ENCODE peak calls at places on chromosomes 4 and X, in five cellular contexts. O is GM23338, P is sigmoid colon, U is neural progenitor cell, C is transverse colon. I is an unnamed sample.

GRCh38 chr4:140497776-140498636 is at the start of gene MGAT4D:
- DNase-seq in P (no peak), O (peak), C (peak), U (peak), I (peak)

GRCh38 chrX:111728096-111728495 is 47.1 kb downstream of the ALG13 start:
- DNase-seq in O (no peak), P (no peak), U (no peak), C (no peak), I (no peak)

GRCh38 chr4:155974957-155975356 is 21.3 kb upstream of the CTSO start:
- DNase-seq in P (no peak), O (no peak), C (no peak), U (no peak), I (no peak)

GRCh38 chr4:162685401-162685800 is 481.3 kb downstream of the NAF1 start:
- DNase-seq in U (no peak), O (no peak), C (no peak), P (no peak), I (no peak)

GRCh38 chr4:42615131-42615776 is 41.7 kb downstream of the ATP8A1 start:
- DNase-seq in O (no peak), C (no peak), P (no peak), U (no peak), I (no peak)

GRCh38 chr4:139017861-139018260 is 2.3 kb downstream of the NOCT start:
- DNase-seq in C (no peak), U (no peak), O (no peak), P (no peak), I (no peak)

GRCh38 chr4:107913283-107913899 is 18.0 kb upstream of the CYP2U1 start:
- DNase-seq in O (peak), U (peak), P (no peak), C (peak), I (no peak)

GRCh38 chr4:147976341-147976928 is 244.5 kb downstream of the ARHGAP10 start:
- DNase-seq in O (no peak), P (no peak), U (no peak), C (no peak), I (no peak)

GRCh38 chr4:153545822-153546221 is 79.7 kb downstream of the TMEM131L start:
- DNase-seq in O (no peak), P (no peak), U (no peak), C (no peak), I (no peak)

GRCh38 chrX:15418707-15419181 is 34.5 kb upstream of the VEGFD start:
- DNase-seq in O (no peak), U (no peak), P (no peak), C (no peak), I (no peak)

GRCh38 chr4:84028340-84028739 is 470.8 kb downstream of the NKX6-1 start:
- DNase-seq in U (no peak), C (no peak), P (no peak), O (peak), I (no peak)

GRCh38 chrX:76454456-76454927 is 27.0 kb downstream of the MAGEE1 start:
- DNase-seq in P (no peak), C (no peak), U (peak), O (peak), I (no peak)

GRCh38 chr4:116400480-116400879 is 684.9 kb downstream of the TRAM1L1 start:
- DNase-seq in P (no peak), O (no peak), U (no peak), C (no peak), I (no peak)

GRCh38 chr4:158768577-158769174 is at the start of gene FNIP2:
- DNase-seq in P (peak), C (peak), O (peak), U (peak), I (peak)

GRCh38 chr4:13430834-13431568 is 53.1 kb downstream of the RAB28 start:
- DNase-seq in U (no peak), O (peak), P (no peak), C (no peak), I (no peak)

GRCh38 chr4:13432453-13432852 is 51.7 kb downstream of the RAB28 start:
- DNase-seq in O (no peak), C (no peak), P (no peak), U (no peak), I (no peak)

DNA sequence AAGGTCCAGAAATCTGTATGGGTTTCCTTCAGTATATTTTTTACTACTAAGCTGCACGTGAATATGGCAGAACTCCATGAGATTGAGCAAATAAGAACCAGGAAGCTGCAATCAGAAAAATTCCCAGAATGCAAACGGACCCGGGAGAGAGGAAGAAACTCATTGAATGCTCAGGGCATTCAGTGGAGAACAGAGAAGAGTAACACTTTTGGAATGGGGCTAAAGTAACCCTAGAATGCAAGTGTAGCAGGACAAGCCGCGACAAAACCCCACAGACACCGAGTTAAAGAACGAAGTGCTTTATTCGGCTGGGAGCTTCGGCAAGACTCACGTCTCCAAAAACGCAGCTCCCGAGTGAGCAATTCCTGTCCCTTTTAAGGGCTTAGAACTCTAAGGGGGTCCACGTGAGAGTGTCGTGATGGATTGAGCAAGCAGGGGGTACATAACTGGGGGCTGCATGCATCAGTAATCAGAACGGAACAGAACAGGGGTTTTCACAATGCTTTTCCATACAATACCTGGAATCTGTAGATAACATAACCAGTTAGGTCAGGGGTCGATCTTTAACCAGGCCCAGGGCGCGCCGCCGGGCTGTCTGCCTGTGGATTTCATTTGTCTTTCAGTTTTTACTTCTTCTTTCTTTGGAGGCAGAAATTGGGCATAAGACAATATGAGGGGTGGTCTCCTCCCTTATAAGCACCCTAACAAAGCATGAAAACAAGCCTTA is 56.4 kb downstream of the RAB28 start:
- DNase-seq in O (peak), P (no peak), C (no peak), U (no peak), I (no peak)
- H3K27ac ChIP-seq in O (no peak), P (no peak), C (no peak), U (peak), I (no peak)

GRCh38 chr4:41322613-41323012 is 65.9 kb downstream of the UCHL1 start:
- DNase-seq in U (no peak), O (no peak), P (no peak), C (no peak), I (no peak)

GRCh38 chr4:41323186-41323585 is 66.5 kb downstream of the UCHL1 start:
- DNase-seq in P (no peak), O (no peak), U (no peak), C (no peak), I (no peak)

GRCh38 chr4:41323706-41324105 is 67.0 kb downstream of the UCHL1 start:
- DNase-seq in U (no peak), O (no peak), C (no peak), P (no peak), I (no peak)

GRCh38 chr4:41326776-41327175 is 70.0 kb downstream of the UCHL1 start:
- DNase-seq in O (no peak), C (no peak), U (no peak), P (no peak), I (no peak)

DNA sequence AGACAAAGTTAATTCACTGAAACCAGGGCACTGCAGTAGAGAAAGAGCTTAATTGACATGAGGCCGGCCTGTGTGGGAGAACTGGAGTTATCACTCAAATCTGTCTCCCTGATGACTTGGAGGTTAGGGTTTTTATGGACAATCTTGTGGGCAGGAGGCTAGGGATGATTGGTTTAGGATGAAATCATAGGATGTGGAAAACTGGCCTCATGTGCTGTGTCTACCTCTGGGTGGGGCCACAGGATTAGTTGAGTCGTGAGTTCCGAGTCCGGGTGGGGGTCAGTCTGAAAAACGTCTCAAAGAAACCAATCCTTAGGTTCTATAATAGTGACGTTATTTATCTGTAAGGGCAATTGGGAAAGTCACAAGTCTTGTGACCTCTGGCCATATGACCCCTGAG is 68.1 kb downstream of the UCHL1 start:
- DNase-seq in P (no peak), U (no peak), C (no peak), O (no peak), I (no peak)
- H3K27ac ChIP-seq in P (no peak), U (no peak), C (no peak), O (no peak), I (no peak)

GRCh38 chrX:13472975-13473665 is 96.3 kb upstream of the EGFL6 start:
- DNase-seq in O (no peak), U (no peak), C (no peak), P (no peak), I (no peak)
- H3K27ac ChIP-seq in O (no peak), U (peak), C (peak), P (peak), I (no peak)

GRCh38 chr4:101865501-101866062 is 75.1 kb downstream of the BANK1 start:
- DNase-seq in O (no peak), U (no peak), C (no peak), P (no peak), I (no peak)
- H3K27ac ChIP-seq in O (no peak), U (no peak), C (no peak), P (no peak), I (no peak)

I was measured in iPS DF 6.9.